ENCODE peak calls at places on chromosomes 16 and 17, in nine cellular contexts. U is astrocyte of the spinal cord, J is IMR-90, T is HFFc6, G is AG09319, P is psoas muscle, D is GM23338, K is kidney, B is A549. V is an unnamed sample.

GRCh38 chr17:35051183-35051578 is 12.3 kb downstream of the RFFL start:
- DNase-seq in P (no peak), G (no peak), D (no peak), B (no peak), J (no peak), U (no peak), K (no peak), T (no peak), V (no peak)

GRCh38 chr16:15976929-15977637 is 27.7 kb downstream of the ABCC1 start:
- DNase-seq in D (no peak), K (no peak), B (no peak), J (peak; percentile 84), U (no peak), T (peak; percentile 65), P (peak; percentile 67), G (peak; percentile 86), V (no peak)

GRCh38 chr17:8865811-8866210 is 1.7 kb downstream of the PIK3R6 start:
- DNase-seq in U (no peak), P (no peak), T (no peak), J (no peak), D (no peak), B (no peak), G (no peak), K (no peak), V (no peak)

GRCh38 chr16:684961-685696 is 995 bp upstream of the JMJD8 start:
- DNase-seq in G (no peak), D (no peak), T (no peak), J (no peak), B (no peak), U (no peak), K (no peak), P (no peak), V (no peak)

GRCh38 chr16:20747030-20747816 is 5.6 kb upstream of the THUMPD1 start:
- DNase-seq in T (no peak), P (no peak), G (no peak), K (no peak), B (no peak), J (no peak), D (peak; percentile 11), U (no peak), V (no peak)

GRCh38 chr16:67393111-67393789 is at the start of gene TPPP3:
- DNase-seq in J (peak; percentile 76), T (peak; percentile 62), U (peak; percentile 84), B (peak; percentile 73), K (peak; percentile 97), P (peak; percentile 95), G (peak; percentile 52), D (peak; percentile 83), V (peak; percentile 86)

GRCh38 chr17:12613566-12613965 is 52.1 kb upstream of the MYOCD start:
- DNase-seq in U (peak; percentile 24), D (peak; percentile 47), P (no peak), G (no peak), J (peak; percentile 89), K (no peak), T (peak; percentile 79), B (no peak), V (no peak)

GRCh38 chr16:1363501-1364041 is 11.8 kb downstream of the GNPTG start:
- DNase-seq in T (peak; percentile 5), U (peak; percentile 15), D (peak; percentile 79), J (peak; percentile 12), P (peak; percentile 84), K (peak; percentile 82), G (no peak), B (peak; percentile 76), V (no peak)

GRCh38 chr17:18156976-18157280 is 26.7 kb upstream of the ALKBH5 start:
- DNase-seq in K (no peak), P (no peak), B (no peak), T (no peak), G (no peak), J (no peak), U (no peak), D (no peak), V (no peak)

GRCh38 chr17:18155179-18155578 is 28.4 kb upstream of the ALKBH5 start:
- DNase-seq in G (no peak), K (no peak), T (no peak), B (no peak), U (no peak), D (no peak), P (no peak), J (no peak), V (no peak)

GRCh38 chr17:18158022-18158600 is 25.5 kb upstream of the ALKBH5 start:
- DNase-seq in J (peak; percentile 85), B (peak; percentile 74), K (peak; percentile 99), G (peak; percentile 75), T (peak; percentile 44), P (peak; percentile 93), U (peak; percentile 77), D (peak; percentile 99), V (peak; percentile 88)

GRCh38 chr17:18157354-18157985 is 26.2 kb upstream of the ALKBH5 start:
- DNase-seq in B (no peak), D (no peak), T (no peak), P (no peak), K (no peak), J (no peak), U (no peak), G (no peak), V (no peak)

DNA sequence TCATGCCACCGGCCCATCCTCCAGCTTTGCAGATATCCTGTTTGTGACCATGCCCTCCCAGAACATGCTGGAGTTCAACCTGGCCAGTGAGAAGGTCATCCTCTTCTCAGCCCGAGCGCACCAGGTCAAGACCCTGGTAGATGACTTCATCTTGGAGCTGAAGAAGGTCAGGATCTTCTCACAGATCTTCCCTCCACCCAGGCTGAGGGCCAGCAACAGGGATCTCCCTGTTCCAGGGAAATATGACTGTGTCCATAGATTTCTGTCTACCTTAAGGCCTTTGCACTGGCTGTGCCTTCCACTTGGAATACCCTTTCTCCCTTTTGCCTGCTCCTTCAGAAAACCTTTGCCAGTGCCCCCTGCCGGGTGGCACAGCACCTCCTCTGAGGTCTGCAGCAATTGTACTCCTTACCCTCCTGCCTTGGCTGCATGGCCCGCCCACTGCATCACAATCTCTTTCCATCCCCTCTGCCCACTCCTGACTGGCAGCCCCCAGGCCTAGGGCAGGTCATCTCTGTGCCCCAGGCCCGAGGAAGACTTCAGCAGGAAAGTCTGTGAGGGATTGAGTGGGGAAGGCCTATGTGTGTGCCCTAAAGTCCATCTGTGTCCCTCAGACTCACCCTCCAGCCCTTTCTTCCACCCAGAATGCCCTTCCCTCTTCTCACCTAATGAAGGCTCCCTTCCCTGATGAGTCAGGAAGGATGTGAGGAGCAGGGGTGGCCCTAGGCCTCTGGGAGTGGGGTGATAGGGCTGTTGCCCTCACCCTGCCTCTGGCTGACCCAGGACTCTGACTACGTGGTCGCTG is 27.3 kb upstream of the ALKBH5 start:
- DNase-seq in D (no peak), B (no peak), T (no peak), K (no peak), J (no peak), G (no peak), U (no peak), P (no peak), V (no peak)
- TF ChIP-seq CTCF in D (no peak), B (no peak), T (peak; percentile 24), K (no peak), J (no peak), G (no peak), U (no peak), P (no peak), V (no peak)

GRCh38 chr17:28879886-28880571 is 17.5 kb downstream of the FLOT2 start:
- DNase-seq in B (no peak), G (no peak), D (no peak), P (no peak), K (no peak), U (no peak), J (no peak), T (no peak), V (no peak)

GRCh38 chr17:28880572-28880945 is 17.0 kb downstream of the FLOT2 start:
- DNase-seq in P (no peak), J (no peak), G (no peak), D (no peak), U (no peak), K (no peak), T (no peak), B (no peak), V (no peak)

GRCh38 chr17:28881533-28882056 is 15.9 kb downstream of the FLOT2 start:
- DNase-seq in B (no peak), K (no peak), P (no peak), T (no peak), D (no peak), G (no peak), J (no peak), U (no peak), V (no peak)

GRCh38 chr17:28878158-28878910 is 19.2 kb downstream of the FLOT2 start:
- DNase-seq in J (no peak), P (no peak), T (no peak), K (no peak), B (no peak), U (no peak), G (no peak), D (no peak), V (no peak)

GRCh38 chr17:28878981-28879380 is 18.6 kb downstream of the FLOT2 start:
- DNase-seq in D (peak; percentile 95), U (peak; percentile 44), J (peak; percentile 32), B (peak; percentile 90), K (no peak), P (no peak), T (peak; percentile 30), G (no peak), V (no peak)
- TF ChIP-seq CTCF in D (peak; percentile 92), U (peak; percentile 68), J (peak; percentile 50), B (peak; percentile 48), K (peak; percentile 39), P (peak; percentile 30), T (peak; percentile 65), G (peak; percentile 36), V (peak; percentile 60)

GRCh38 chr16:24580665-24581064 is 41.3 kb downstream of the RBBP6 start:
- DNase-seq in P (no peak), U (peak; percentile 49), G (peak; percentile 49), T (peak; percentile 50), D (no peak), J (peak; percentile 62), K (no peak), B (peak; percentile 33), V (no peak)
- TF ChIP-seq CTCF in P (peak; percentile 28), U (peak; percentile 58), G (peak; percentile 57), T (peak; percentile 72), D (no peak), J (peak; percentile 71), K (peak; percentile 34), B (peak; percentile 61), V (no peak)

GRCh38 chr17:39097159-39097519 is 54.3 kb downstream of the PLXDC1 start:
- DNase-seq in D (no peak), G (no peak), P (no peak), J (no peak), T (no peak), U (no peak), B (no peak), K (no peak), V (no peak)

GRCh38 chr17:39095309-39095686 is 56.1 kb downstream of the PLXDC1 start:
- DNase-seq in T (no peak), P (no peak), U (no peak), G (no peak), D (no peak), B (no peak), J (no peak), K (no peak), V (no peak)

GRCh38 chr17:39097537-39097936 is 53.9 kb downstream of the PLXDC1 start:
- DNase-seq in B (no peak), J (no peak), P (no peak), U (no peak), G (no peak), K (no peak), D (no peak), T (no peak), V (no peak)

GRCh38 chr17:39094607-39095308 is 56.7 kb downstream of the PLXDC1 start:
- DNase-seq in B (no peak), G (no peak), K (peak; percentile 80), U (no peak), D (no peak), J (no peak), T (no peak), P (no peak), V (no peak)

DNA sequence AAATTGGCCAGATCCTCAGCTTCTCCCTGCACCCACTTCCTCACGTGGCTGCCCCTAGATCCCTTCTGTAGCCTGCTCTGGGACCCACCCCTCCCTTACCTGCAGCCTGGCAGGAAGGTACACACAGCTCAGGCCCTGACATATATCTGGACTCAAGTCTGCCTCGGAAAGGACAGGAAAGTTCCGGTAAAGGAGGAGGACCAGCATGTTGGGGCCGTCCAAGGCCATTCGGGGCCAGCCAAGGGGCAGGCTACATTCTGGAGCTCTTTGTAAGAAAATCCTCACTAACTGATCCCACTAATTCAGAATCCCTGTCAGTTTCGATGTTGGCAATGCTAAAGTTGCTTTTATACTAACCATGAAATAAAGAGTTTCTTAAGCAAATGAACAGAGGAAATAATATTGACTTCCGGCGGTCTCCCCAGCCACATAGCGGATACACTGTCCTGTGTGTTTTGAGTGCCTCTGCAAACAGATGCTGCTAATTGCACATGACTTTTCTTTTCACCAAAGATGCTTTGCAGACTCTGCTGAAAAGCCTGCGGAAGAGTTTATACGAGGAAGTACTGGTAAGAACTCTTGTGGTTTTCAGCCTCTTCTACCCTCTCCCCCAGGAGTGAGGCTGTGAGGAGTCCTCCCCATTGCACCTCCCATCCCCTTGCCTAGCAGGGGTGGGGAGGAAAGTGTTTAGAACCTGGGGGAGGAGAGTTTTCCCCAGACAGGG is 54.8 kb downstream of the PLXDC1 start:
- DNase-seq in K (no peak), T (no peak), U (no peak), B (no peak), D (no peak), G (no peak), J (no peak), P (no peak), V (no peak)
- TF ChIP-seq CTCF in K (no peak), T (no peak), U (no peak), B (no peak), D (no peak), G (no peak), J (no peak), P (no peak), V (no peak)